ENCODE peak calls at places on chromosomes 11 and 22, in six cellular contexts. Y is fibroblast of lung, F is B cell, A is SK-N-SH, W is left ventricle myocardium inferior, N is GM12865. K is an unnamed sample.

GRCh38 chr11:128692750-128693578 is 908 bp upstream of the FLI1 start:
- DNase-seq in W (no peak), N (peak), Y (peak), F (peak), A (peak), K (peak)

GRCh38 chr11:105022998-105023397 is at the start of gene CASP5:
- DNase-seq in A (no peak), W (no peak), F (no peak), N (no peak), Y (no peak), K (no peak)

GRCh38 chr22:46758867-46759290 is 3.6 kb upstream of the TBC1D22A start:
- DNase-seq in F (no peak), A (peak), W (no peak), N (peak), Y (peak), K (peak)

GRCh38 chr11:76609736-76610370 is 60.7 kb downstream of the LRRC32 start:
- DNase-seq in F (peak), A (peak), Y (peak), N (no peak), W (no peak), K (no peak)

GRCh38 chr11:61281581-61282250 is 13.4 kb downstream of the VWCE start:
- DNase-seq in A (peak), N (peak), Y (peak), W (peak), F (no peak), K (no peak)

GRCh38 chr22:19607198-19608113 is 83.2 kb upstream of the CLDN5 start:
- DNase-seq in N (no peak), A (no peak), Y (no peak), F (no peak), W (no peak), K (peak)

GRCh38 chr11:67409781-67410368 is 5.6 kb upstream of the CARNS1 start:
- DNase-seq in N (peak), F (no peak), W (no peak), Y (no peak), A (no peak), K (no peak)

GRCh38 chr11:108912587-108912986 is 247.7 kb downstream of the DDX10 start:
- DNase-seq in Y (peak), N (no peak), F (no peak), A (no peak), W (no peak), K (no peak)

GRCh38 chr11:32838505-32839274 is 9.0 kb downstream of the PRRG4 start:
- DNase-seq in A (no peak), N (no peak), F (no peak), W (no peak), Y (no peak), K (no peak)

GRCh38 chr11:93524868-93525267 is 18.3 kb downstream of the SMCO4 start:
- DNase-seq in N (no peak), Y (no peak), F (no peak), A (no peak), W (no peak), K (no peak)

GRCh38 chr22:23913661-23914353 is 19.6 kb downstream of the MIF start:
- DNase-seq in A (peak), N (peak), W (peak), Y (peak), F (peak), K (peak)

GRCh38 chr11:64150051-64150450 is 15.9 kb downstream of the MACROD1 start:
- DNase-seq in Y (no peak), A (no peak), F (no peak), N (no peak), W (no peak), K (no peak)

GRCh38 chr11:102306817-102307814 is 10.2 kb upstream of the BIRC3 start:
- DNase-seq in A (no peak), N (no peak), Y (peak), F (peak), W (no peak), K (no peak)

GRCh38 chr11:112087212-112087611 is 539 bp downstream of the SDHD start:
- DNase-seq in N (peak), Y (no peak), F (no peak), A (no peak), W (no peak), K (no peak)

GRCh38 chr22:22195265-22196017 is 49.1 kb upstream of the VPREB1 start:
- DNase-seq in W (no peak), A (peak), F (peak), Y (peak), N (peak), K (peak)

GRCh38 chr11:65429724-65430405 is 7.3 kb downstream of the NEAT1 start:
- DNase-seq in Y (peak), F (no peak), N (peak), W (peak), A (no peak), K (no peak)

GRCh38 chr11:9276571-9276970 is 11.4 kb upstream of the DENND5A start:
- DNase-seq in Y (no peak), W (no peak), F (no peak), A (no peak), N (peak), K (no peak)

GRCh38 chr11:83036701-83037100 is 35.0 kb downstream of the RAB30 start:
- DNase-seq in A (no peak), Y (no peak), N (no peak), W (no peak), F (no peak), K (no peak)

GRCh38 chr11:122984186-122985011 is 2.8 kb upstream of the BSX start:
- DNase-seq in Y (no peak), W (no peak), F (peak), N (peak), A (peak), K (peak)

GRCh38 chr11:34626393-34626792 is 5.5 kb downstream of the EHF start:
- DNase-seq in N (no peak), F (no peak), Y (no peak), A (no peak), W (no peak), K (no peak)

GRCh38 chr22:47152938-47153337 is 390.5 kb downstream of the TBC1D22A start:
- DNase-seq in Y (peak), F (no peak), A (no peak), W (no peak), N (no peak), K (no peak)

GRCh38 chr11:46352063-46352841 is 5.0 kb downstream of the DGKZ start:
- DNase-seq in Y (no peak), F (no peak), A (peak), N (peak), W (no peak), K (peak)

GRCh38 chr11:62842171-62842717 is 2.9 kb upstream of the WDR74 start:
- DNase-seq in N (peak), W (peak), F (no peak), Y (peak), A (no peak), K (peak)

GRCh38 chr22:44676441-44677298 is 25.3 kb upstream of the PRR5 start:
- DNase-seq in F (no peak), N (no peak), W (no peak), A (peak), Y (no peak), K (no peak)

GRCh38 chr22:39306456-39307361 is 12.7 kb downstream of the RPL3 start:
- DNase-seq in A (peak), N (peak), Y (no peak), W (no peak), F (no peak), K (no peak)

GRCh38 chr22:28741200-28741757 is 341 bp downstream of the CHEK2 start:
- DNase-seq in N (no peak), Y (no peak), A (no peak), F (no peak), W (no peak), K (no peak)

GRCh38 chr11:27672836-27673464 is 27.3 kb downstream of the BDNF start:
- DNase-seq in A (no peak), W (no peak), N (no peak), F (no peak), Y (no peak), K (no peak)

GRCh38 chr22:23245799-23246136 is 65.5 kb downstream of the BCR start:
- DNase-seq in N (no peak), A (no peak), W (no peak), Y (no peak), F (no peak), K (no peak)

GRCh38 chr22:31504282-31504681 is 7.9 kb downstream of the SFI1 start:
- DNase-seq in F (no peak), W (no peak), A (no peak), N (no peak), Y (peak), K (no peak)

GRCh38 chr22:26972281-26972680 is 314.9 kb downstream of the MIAT start:
- DNase-seq in A (no peak), N (no peak), W (no peak), F (no peak), Y (peak), K (no peak)

GRCh38 chr11:128903248-128904041 is 12.3 kb downstream of the KCNJ5 start:
- DNase-seq in Y (peak), A (no peak), N (no peak), F (no peak), W (peak), K (no peak)

DNA sequence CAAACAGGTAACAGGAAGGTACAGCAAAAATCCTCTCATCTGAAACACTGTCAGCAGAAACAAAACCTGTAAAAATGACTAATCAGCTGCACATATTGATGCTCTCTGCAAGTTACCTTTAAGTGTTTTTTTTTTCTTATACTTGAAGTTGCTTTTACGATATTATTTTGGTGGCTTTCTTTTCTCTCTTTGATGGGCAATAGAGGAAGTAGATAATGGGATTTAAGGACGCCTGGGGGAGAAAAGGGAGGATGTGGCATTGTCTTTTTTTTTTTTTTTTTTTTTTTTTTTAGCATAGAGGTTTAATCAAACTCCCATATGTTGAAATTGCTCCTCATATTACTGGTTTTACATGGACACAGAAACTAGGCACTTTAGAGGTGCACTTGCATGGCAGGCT is 11.4 kb upstream of the ADSL start:
- DNase-seq in W (no peak), Y (no peak), N (peak), F (no peak), A (peak), K (no peak)
- TF ChIP-seq CTCF in W (no peak), Y (no peak), N (no peak), F (no peak), A (no peak), K (no peak)

DNA sequence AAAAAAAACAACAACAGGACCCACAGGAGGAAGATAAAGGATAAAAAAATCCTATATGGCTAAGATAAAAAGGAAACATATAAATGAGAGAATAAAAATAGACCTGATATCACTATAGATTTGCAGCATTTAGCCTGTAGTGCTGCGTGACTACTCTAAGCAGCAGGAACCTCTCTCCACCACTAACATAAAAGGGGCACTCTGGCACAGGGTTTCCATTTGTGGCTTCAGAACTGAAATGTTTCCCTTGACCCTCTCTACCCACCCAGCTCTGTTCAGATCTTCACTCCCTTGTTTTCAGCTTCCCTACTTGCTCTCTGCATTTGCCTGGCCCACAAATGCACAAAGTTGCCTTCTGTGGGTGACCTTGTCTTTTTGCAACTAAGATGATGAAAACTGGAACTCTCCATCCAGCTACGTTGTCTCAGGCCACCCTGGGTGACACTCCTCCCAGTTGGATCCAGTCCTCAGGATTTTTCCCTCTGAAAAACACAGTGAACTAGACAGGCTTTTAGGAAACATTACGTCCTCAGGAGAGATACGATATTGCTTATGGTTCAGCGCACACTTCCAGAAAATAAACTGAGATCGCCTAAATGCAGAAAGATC is 19.8 kb upstream of the PSMA1 start:
- DNase-seq in A (no peak), F (no peak), Y (no peak), N (peak), W (no peak), K (no peak)
- TF ChIP-seq CTCF in A (no peak), F (no peak), Y (no peak), N (no peak), W (no peak), K (no peak)

GRCh38 chr22:36977401-36977861 is 41.8 kb downstream of the TST start:
- DNase-seq in N (peak), W (peak), F (peak), A (peak), Y (peak), K (peak)
- TF ChIP-seq CTCF in N (peak), W (peak), F (peak), A (peak), Y (peak), K (peak)

GRCh38 chr22:29769723-29770321 is 2.7 kb downstream of the UQCR10 start:
- DNase-seq in Y (no peak), N (no peak), A (no peak), F (no peak), W (no peak), K (no peak)

GRCh38 chr22:29768052-29768680 is 997 bp downstream of the UQCR10 start:
- DNase-seq in F (no peak), N (no peak), A (no peak), Y (no peak), W (no peak), K (no peak)

GRCh38 chr22:29767289-29768051 is at the start of gene UQCR10:
- DNase-seq in W (peak), F (peak), Y (peak), N (peak), A (peak), K (peak)

GRCh38 chr22:29773233-29773632 is 6.1 kb downstream of the UQCR10 start:
- DNase-seq in W (no peak), F (no peak), A (no peak), Y (peak), N (no peak), K (no peak)
- TF ChIP-seq CTCF in W (no peak), F (no peak), A (no peak), Y (no peak), N (no peak), K (no peak)

GRCh38 chr11:12102588-12103410 is 7.6 kb upstream of the MICAL2 start:
- DNase-seq in W (no peak), A (no peak), F (no peak), N (no peak), Y (no peak), K (no peak)
- TF ChIP-seq CTCF in W (peak), A (peak), F (no peak), N (no peak), Y (peak), K (no peak)

DNA sequence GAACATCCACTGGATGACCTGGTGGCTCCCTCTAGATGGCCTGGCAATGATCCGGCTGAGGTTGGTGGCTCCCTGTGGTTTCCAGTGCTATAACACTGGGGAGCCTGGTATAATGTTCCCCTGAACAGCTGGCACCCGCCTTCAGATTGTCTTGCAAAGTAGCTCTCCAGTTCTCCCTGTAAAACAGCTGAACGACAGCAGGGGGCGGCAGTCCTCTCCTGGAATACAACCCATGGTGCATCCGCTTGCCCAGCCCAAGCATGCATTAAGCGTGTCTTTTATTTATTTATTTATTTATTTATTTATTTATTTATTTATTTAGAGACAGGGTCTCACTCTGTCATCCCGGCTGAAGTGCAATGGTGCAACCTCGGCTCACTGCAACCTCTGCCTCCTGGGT is 258.9 kb downstream of the BUD13 start:
- DNase-seq in N (peak), F (no peak), A (no peak), Y (peak), W (peak), K (peak)
- TF ChIP-seq CTCF in N (peak), F (no peak), A (peak), Y (peak), W (peak), K (peak)

DNA sequence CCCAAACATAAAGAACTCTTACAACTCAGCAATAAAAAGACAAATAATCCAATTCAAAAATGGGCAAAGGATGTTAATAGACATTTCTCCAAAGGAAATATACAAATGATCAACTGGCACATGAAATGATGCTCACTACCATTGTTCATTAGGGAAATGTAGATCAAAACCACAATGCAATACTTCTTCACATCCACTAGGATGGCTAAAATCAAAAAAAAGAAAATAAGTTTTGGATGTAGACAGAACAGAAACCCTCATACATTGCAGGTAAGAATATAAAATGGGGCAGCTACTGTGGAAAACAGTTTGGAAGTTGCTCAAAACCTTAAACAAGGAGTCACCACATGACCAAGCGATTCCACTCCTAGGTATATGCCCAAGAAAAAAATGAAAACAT is 16.3 kb downstream of the SIK3 start:
- DNase-seq in Y (no peak), F (no peak), N (no peak), W (no peak), A (no peak), K (no peak)
- TF ChIP-seq CTCF in Y (no peak), F (peak), N (no peak), W (no peak), A (peak), K (no peak)

GRCh38 chr22:43624144-43624998 is 187.7 kb downstream of the EFCAB6 start:
- DNase-seq in A (no peak), F (no peak), N (no peak), W (no peak), Y (peak), K (no peak)
- TF ChIP-seq CTCF in A (no peak), F (no peak), N (no peak), W (no peak), Y (no peak), K (no peak)

DNA sequence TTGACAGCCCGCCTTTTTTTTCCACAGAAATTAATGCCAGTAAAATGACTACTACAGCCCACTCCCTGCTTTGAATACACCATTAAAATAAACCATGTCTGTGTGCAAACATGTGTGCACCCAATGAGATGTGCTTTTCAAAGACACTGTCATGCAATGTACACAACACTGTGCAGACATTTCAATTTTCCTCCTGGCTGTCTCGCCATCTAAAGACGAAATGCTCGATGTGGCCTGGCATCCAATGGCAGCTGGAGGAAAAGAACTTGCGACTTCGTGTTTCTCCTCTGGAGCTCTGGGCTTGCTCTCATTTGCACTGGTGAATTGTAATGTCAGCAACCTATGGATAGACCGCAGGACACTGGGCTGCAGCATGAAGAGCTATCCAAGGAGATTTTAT is 147.0 kb upstream of the NAV2 start:
- DNase-seq in F (no peak), N (no peak), Y (no peak), A (no peak), W (no peak), K (no peak)
- TF ChIP-seq CTCF in F (no peak), N (no peak), Y (no peak), A (no peak), W (no peak), K (no peak)

GRCh38 chr11:74870485-74870884 is 78.4 kb downstream of the XRRA1 start:
- DNase-seq in F (no peak), N (peak), Y (peak), A (peak), W (no peak), K (no peak)
- TF ChIP-seq CTCF in F (peak), N (peak), Y (peak), A (peak), W (peak), K (peak)